ENCODE peak calls at places on chromosomes 1 and 21, in four cellular contexts. R is hippocampal formation; K is stimulated activated CD8-positive, alpha-beta memory T cell treated with anti-CD3 and anti-CD28 coated beads, Interleukin-12 subunit alpha, Interleukin-12 subunit beta, amount 100 ng/mL, for 4 hours; F is ELF-1. D is an unnamed sample.

GRCh38 chr21:42644223-42645208 is 8.9 kb upstream of the PDE9A start:
- DNase-seq in R (no peak), F (no peak), K (no peak), D (no peak)

GRCh38 chr1:99481391-99481996 is 164.4 kb upstream of the PALMD start:
- DNase-seq in F (no peak), K (no peak), R (peak), D (no peak)

GRCh38 chr1:20574686-20575543 is 14.0 kb upstream of the CDA start:
- DNase-seq in K (peak), F (peak), R (no peak), D (peak)

GRCh38 chr1:236746785-236747184 is 48.3 kb upstream of the MTR start:
- DNase-seq in F (no peak), R (no peak), K (no peak), D (no peak)

GRCh38 chr1:244712669-244713068 is 59.7 kb downstream of the DESI2 start:
- DNase-seq in F (no peak), K (no peak), R (no peak), D (peak)

GRCh38 chr1:6464915-6465314 is 1.1 kb downstream of the TNFRSF25 start:
- DNase-seq in K (no peak), F (no peak), R (no peak), D (no peak)

GRCh38 chr1:201399352-201400126 is 415 bp upstream of the LAD1 start:
- DNase-seq in F (peak), R (no peak), K (no peak), D (no peak)

GRCh38 chr1:147879911-147880310 is 22.7 kb upstream of the GJA8 start:
- DNase-seq in F (no peak), K (no peak), R (no peak), D (no peak)

GRCh38 chr1:212699104-212699838 is 369 bp downstream of the BATF3 start:
- DNase-seq in F (peak), K (peak), R (no peak), D (peak)

GRCh38 chr1:185450123-185450788 is 133.2 kb upstream of the IVNS1ABP start:
- DNase-seq in K (no peak), F (no peak), R (no peak), D (no peak)

GRCh38 chr21:34693192-34693810 is 24.5 kb downstream of the CLIC6 start:
- DNase-seq in F (peak), K (no peak), R (peak), D (peak)

GRCh38 chr1:32933742-32934322 is 30.8 kb downstream of the RNF19B start:
- DNase-seq in F (peak), K (no peak), R (no peak), D (no peak)

GRCh38 chr21:43343992-43344886 is 82.7 kb downstream of the SIK1 start:
- DNase-seq in K (no peak), R (no peak), F (peak), D (no peak)

GRCh38 chr1:58724483-58724882 is 24.6 kb upstream of the MYSM1 start:
- DNase-seq in R (no peak), F (no peak), K (no peak), D (no peak)

GRCh38 chr1:171212607-171213347 is 27.7 kb downstream of the FMO2 start:
- DNase-seq in K (no peak), R (no peak), F (no peak), D (no peak)

GRCh38 chr1:107141491-107142369 is 891 bp downstream of the NTNG1 start:
- DNase-seq in K (no peak), F (peak), R (peak), D (peak)

GRCh38 chr1:156291226-156292061 is 4.0 kb downstream of the GLMP start:
- DNase-seq in K (peak), R (peak), F (peak), D (peak)

GRCh38 chr1:209416009-209416408 is 167.5 kb upstream of the CAMK1G start:
- DNase-seq in K (no peak), R (no peak), F (peak), D (no peak)

GRCh38 chr1:59526240-59526639 is 229.3 kb downstream of the FGGY start:
- DNase-seq in K (no peak), R (no peak), F (no peak), D (no peak)

GRCh38 chr1:202662081-202662480 is 48.2 kb downstream of the SYT2 start:
- DNase-seq in F (no peak), K (no peak), R (no peak), D (no peak)

GRCh38 chr21:32368386-32368785 is 24.4 kb downstream of the URB1 start:
- DNase-seq in F (no peak), R (no peak), K (no peak), D (no peak)

GRCh38 chr1:222767152-222767571 is 30.2 kb downstream of the FAM177B start:
- DNase-seq in K (no peak), R (no peak), F (no peak), D (no peak)

GRCh38 chr1:43007377-43008105 is 48.9 kb upstream of the SLC2A1 start:
- DNase-seq in K (no peak), F (peak), R (no peak), D (no peak)

GRCh38 chr1:232509570-232509969 is 120.4 kb downstream of the SIPA1L2 start:
- DNase-seq in F (peak), K (no peak), R (no peak), D (no peak)

GRCh38 chr1:85992756-85993155 is 163.8 kb downstream of the COL24A1 start:
- DNase-seq in R (no peak), F (no peak), K (no peak), D (no peak)

GRCh38 chr1:75616436-75617433 is 5.8 kb upstream of the SLC44A5 start:
- DNase-seq in F (peak), K (no peak), R (no peak), D (no peak)

GRCh38 chr1:156488566-156489165 is 11.9 kb downstream of the MEF2D start:
- DNase-seq in K (no peak), F (peak), R (no peak), D (peak)

GRCh38 chr1:208174736-208175507 is 69.3 kb downstream of the PLXNA2 start:
- DNase-seq in R (no peak), K (no peak), F (no peak), D (no peak)

GRCh38 chr1:151968791-151969399 is 24.8 kb downstream of the S100A10 start:
- DNase-seq in K (no peak), F (no peak), R (no peak), D (no peak)

GRCh38 chr1:82923957-82924356 is 1075.0 kb downstream of the TTLL7 start:
- DNase-seq in F (no peak), R (no peak), K (no peak), D (no peak)

GRCh38 chr1:26350701-26351590 is 3.0 kb downstream of the CRYBG2 start:
- DNase-seq in F (peak), R (no peak), K (no peak), D (no peak)

GRCh38 chr1:54012862-54013261 is 5.1 kb downstream of the LDLRAD1 start:
- DNase-seq in R (no peak), F (no peak), K (no peak), D (no peak)

GRCh38 chr1:15690317-15690716 is 6.2 kb downstream of the PLEKHM2 start:
- DNase-seq in R (no peak), F (no peak), K (no peak), D (no peak)

GRCh38 chr1:114585221-114585620 is 3.8 kb upstream of the BCAS2 start:
- DNase-seq in R (no peak), K (no peak), F (no peak), D (no peak)

GRCh38 chr1:30864681-30865080 is 43.9 kb downstream of the SDC3 start:
- DNase-seq in F (no peak), K (no peak), R (no peak), D (no peak)

GRCh38 chr1:55420866-55421265 is 205.7 kb upstream of the USP24 start:
- DNase-seq in R (no peak), F (no peak), K (no peak), D (no peak)

GRCh38 chr1:41578712-41579335 is 94.3 kb upstream of the EDN2 start:
- DNase-seq in R (no peak), K (no peak), F (peak), D (no peak)